ENCODE peak calls at places on chromosomes 13 and 19, in ten cellular contexts. L is AG04450; U is neural progenitor cell; A is A549; O is effector memory CD4-positive, alpha-beta T cell; H is mammary epithelial cell; C is fibroblast of lung; R is IMR-90; Q is CD4-positive, CD25-positive, alpha-beta regulatory T cell; S is H9. Z is an unnamed sample.

GRCh38 chr13:51542358-51542972 is 41.8 kb upstream of the WDFY2 start:
- DNase-seq in U (peak; percentile 51), L (no peak), S (no peak), R (peak; percentile 32), H (no peak), Q (no peak), O (no peak), C (no peak), A (no peak), Z (no peak)

GRCh38 chr19:45477713-45478453 is 10.1 kb downstream of the FOSB start:
- DNase-seq in L (no peak), R (no peak), H (no peak), Q (no peak), O (no peak), A (no peak), C (no peak), U (peak; percentile 64), S (no peak), Z (no peak)

GRCh38 chr13:29543230-29544215 is 52.0 kb downstream of the SLC7A1 start:
- DNase-seq in O (no peak), Q (peak; percentile 51), R (peak; percentile 60), A (no peak), H (peak; percentile 4), L (no peak), S (peak; percentile 47), C (peak; percentile 79), U (no peak), Z (no peak)

GRCh38 chr13:44474122-44474910 is 100.7 kb downstream of the SERP2 start:
- DNase-seq in H (no peak), Q (no peak), R (peak; percentile 17), L (no peak), U (no peak), C (peak; percentile 29), S (no peak), O (no peak), A (peak; percentile 24), Z (no peak)

GRCh38 chr19:30267332-30267731 is 104.9 kb upstream of the ZNF536 start:
- DNase-seq in C (no peak), L (no peak), R (no peak), Q (no peak), A (no peak), H (no peak), O (no peak), U (no peak), S (no peak), Z (no peak)

GRCh38 chr13:35723061-35723461 is 246.6 kb upstream of the MAB21L1 start:
- DNase-seq in O (no peak), Q (no peak), R (peak; percentile 33), A (no peak), H (no peak), U (no peak), C (no peak), S (no peak), L (no peak), Z (no peak)

GRCh38 chr13:80157261-80157942 is 183.5 kb downstream of the SPRY2 start:
- DNase-seq in A (no peak), C (peak; percentile 38), R (peak; percentile 35), H (peak; percentile 12), S (no peak), Q (no peak), U (no peak), L (no peak), O (no peak), Z (no peak)

GRCh38 chr13:87234981-87235380 is 436.2 kb upstream of the SLITRK5 start:
- DNase-seq in O (no peak), L (no peak), H (peak; percentile 40), C (peak; percentile 95), S (no peak), Q (no peak), R (peak; percentile 64), A (no peak), U (no peak), Z (no peak)

GRCh38 chr13:26208292-26208691 is 13.8 kb downstream of the RNF6 start:
- DNase-seq in U (no peak), Q (no peak), S (no peak), C (no peak), R (no peak), A (no peak), H (no peak), L (no peak), O (no peak), Z (no peak)

GRCh38 chr13:93915269-93915809 is 564.1 kb downstream of the DCT start:
- DNase-seq in O (no peak), L (peak; percentile 7), Q (no peak), C (peak; percentile 62), H (no peak), R (peak; percentile 75), A (no peak), U (no peak), S (no peak), Z (no peak)

GRCh38 chr13:113579686-113580085 is 4.9 kb upstream of the TFDP1 start:
- DNase-seq in C (no peak), R (no peak), U (no peak), Q (no peak), H (no peak), A (no peak), L (no peak), O (no peak), S (no peak), Z (no peak)

GRCh38 chr13:99151516-99151915 is 49.1 kb upstream of the UBAC2 start:
- DNase-seq in C (peak; percentile 83), S (no peak), O (no peak), H (peak; percentile 92), Q (no peak), A (peak; percentile 50), R (peak; percentile 41), U (no peak), L (no peak), Z (no peak)

GRCh38 chr13:41401371-41401770 is 56.0 kb upstream of the RGCC start:
- DNase-seq in A (no peak), C (no peak), L (no peak), H (no peak), R (no peak), O (no peak), S (peak; percentile 65), Q (no peak), U (peak; percentile 53), Z (no peak)

GRCh38 chr13:88103824-88104223 is 432.7 kb downstream of the SLITRK5 start:
- DNase-seq in C (no peak), A (no peak), O (no peak), H (no peak), L (no peak), R (no peak), U (peak; percentile 7), Q (no peak), S (no peak), Z (no peak)

GRCh38 chr13:90365130-90365529 is 982.4 kb upstream of the MIR17HG start:
- DNase-seq in Q (no peak), U (no peak), S (no peak), H (peak; percentile 8), A (no peak), R (no peak), O (no peak), L (no peak), C (peak; percentile 15), Z (no peak)

GRCh38 chr19:42088471-42089190 is 12.7 kb downstream of the ZNF574 start:
- DNase-seq in R (peak; percentile 81), H (peak; percentile 36), S (no peak), A (no peak), O (no peak), Q (no peak), U (no peak), L (peak; percentile 38), C (peak; percentile 83), Z (no peak)

DNA sequence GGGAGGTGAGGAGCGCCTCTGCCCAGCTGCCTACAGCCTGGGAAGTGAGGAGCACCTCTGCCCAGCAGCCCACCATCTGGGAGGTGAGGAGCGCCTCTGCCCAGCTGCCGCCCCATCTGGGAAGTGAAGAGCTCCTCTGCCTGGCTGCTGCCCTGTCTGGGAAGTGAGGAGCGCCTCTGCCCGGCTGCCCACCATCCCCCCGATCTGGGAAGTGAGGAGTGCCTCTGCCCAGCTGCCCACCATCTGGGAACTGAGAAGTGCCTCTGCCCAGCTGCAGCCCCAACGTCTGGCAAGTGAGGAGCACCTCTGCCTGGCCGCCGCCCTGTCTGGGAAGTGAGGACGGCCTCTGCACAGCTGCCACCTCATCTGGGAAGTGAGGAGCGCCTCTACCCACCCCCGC is 64.3 kb downstream of the ZNF708 start:
- DNase-seq in H (no peak), R (no peak), S (no peak), C (no peak), U (no peak), L (no peak), O (no peak), A (no peak), Q (no peak), Z (no peak)
- H3K9me3 ChIP-seq in H (peaks cover 24% of the 10 kb centered on the region), R (peaks cover 27% of the 10 kb centered on the region), S (peaks cover 19% of the 10 kb centered on the region), C (no peaks in the 10 kb centered on the region), U (no peaks in the 10 kb centered on the region), L (peaks cover 41% of the 10 kb centered on the region), O (peaks cover 3% of the 10 kb centered on the region), A (peaks cover 9% of the 10 kb centered on the region), Q (peaks cover 12% of the 10 kb centered on the region), Z (no peaks in the 10 kb centered on the region)

GRCh38 chr19:57623091-57623490 is 9.0 kb downstream of the ZNF134 start:
- DNase-seq in R (no peak), A (no peak), L (no peak), C (no peak), Q (no peak), O (no peak), U (no peak), H (no peak), S (no peak), Z (no peak)
- H3K9me3 ChIP-seq in R (peaks cover 70% of the 10 kb centered on the region), A (peaks cover 99% of the 10 kb centered on the region), L (peaks cover 78% of the 10 kb centered on the region), C (peaks cover 18% of the 10 kb centered on the region), Q (peaks cover 98% of the 10 kb centered on the region), O (peaks cover 72% of the 10 kb centered on the region), U (peaks cover 68% of the 10 kb centered on the region), H (peaks cover 63% of the 10 kb centered on the region), S (peaks cover 49% of the 10 kb centered on the region), Z (peaks cover 75% of the 10 kb centered on the region)

DNA sequence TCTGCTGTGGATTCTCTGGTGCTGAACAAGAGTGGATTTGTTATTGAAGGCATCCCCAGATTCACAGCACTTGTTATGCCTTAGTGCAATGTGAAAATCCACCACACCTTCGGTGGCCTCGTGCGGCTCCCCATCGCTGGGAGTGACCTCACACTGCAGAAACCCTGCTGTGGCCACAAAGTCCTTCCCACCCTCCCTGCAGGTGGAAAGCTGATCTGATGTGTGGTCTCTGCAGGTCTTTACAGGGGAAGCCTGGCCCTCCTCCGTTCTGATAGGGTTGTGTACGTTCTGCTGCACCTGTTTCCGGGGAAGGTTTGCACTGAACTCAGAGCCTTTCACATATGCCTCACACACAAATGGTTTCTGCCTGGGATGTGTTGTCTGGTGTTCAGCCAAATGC is 5.0 kb downstream of the ZNF792 start:
- DNase-seq in S (no peak), L (no peak), U (no peak), R (no peak), A (no peak), Q (no peak), H (no peak), O (no peak), C (no peak), Z (no peak)
- H3K9me3 ChIP-seq in S (peaks cover 40% of the 10 kb centered on the region), L (peaks cover 59% of the 10 kb centered on the region), U (peaks cover 29% of the 10 kb centered on the region), R (peaks cover 41% of the 10 kb centered on the region), A (peaks cover 85% of the 10 kb centered on the region), Q (peaks cover 85% of the 10 kb centered on the region), H (peaks cover 49% of the 10 kb centered on the region), O (peaks cover 67% of the 10 kb centered on the region), C (peaks cover 14% of the 10 kb centered on the region), Z (peaks cover 73% of the 10 kb centered on the region)

DNA sequence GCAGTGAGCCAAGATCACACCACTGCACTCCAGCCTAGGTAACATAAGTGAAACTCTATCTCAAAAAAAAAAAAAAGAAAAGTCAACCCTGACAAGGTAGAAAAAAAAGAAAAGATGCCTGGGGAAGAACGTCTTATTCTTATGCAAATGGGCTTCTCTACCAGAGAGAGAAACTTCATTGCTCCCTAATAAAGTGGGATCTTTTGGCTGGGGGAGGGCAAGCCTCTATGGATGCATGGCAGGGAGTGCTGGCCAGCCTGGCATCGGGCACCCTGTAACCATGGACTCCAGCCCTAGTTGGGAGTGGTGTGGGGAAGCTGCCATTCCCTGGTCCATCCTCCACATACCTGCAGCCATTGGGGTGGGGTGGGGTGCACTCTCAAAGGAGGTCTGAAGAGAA is 30.7 kb upstream of the ZNF728 start:
- DNase-seq in R (no peak), U (no peak), C (no peak), A (no peak), S (no peak), L (no peak), O (no peak), H (no peak), Q (no peak), Z (no peak)
- H3K9me3 ChIP-seq in R (peaks cover 13% of the 10 kb centered on the region), U (no peaks in the 10 kb centered on the region), C (no peaks in the 10 kb centered on the region), A (peaks cover 25% of the 10 kb centered on the region), S (peaks cover 24% of the 10 kb centered on the region), L (peaks cover 29% of the 10 kb centered on the region), O (no peaks in the 10 kb centered on the region), H (peaks cover 23% of the 10 kb centered on the region), Q (peaks cover 18% of the 10 kb centered on the region), Z (no peaks in the 10 kb centered on the region)

Z was measured in CD4-positive, alpha-beta memory T cell.